ENCODE peak calls at places on chromosomes 2 and 18, in seven cellular contexts. N is sciatic nerve; Q is ovary; K is stimulated activated CD4-positive, alpha-beta T cell treated with anti-CD3 and anti-CD28 coated beads, Interleukin-1b, Interleukin-23, amount 100 ng/mL, for 48 hours; I is posterior vena cava; B is IMR-90; F is fibroblast of gingiva. Y is an unnamed sample.
A peak's percentile ranks its signal among the peaks of the same experiment; 100 is the strongest.

GRCh38 chr2:196836440-196836839 is 27.3 kb upstream of the C2orf66 start:
- DNase-seq in B (peak; percentile 41), Q (no peak), N (no peak), I (no peak), F (peak; percentile 39), K (no peak), Y (no peak)

GRCh38 chr2:88452151-88452851 is at the start of gene FOXI3:
- DNase-seq in B (no peak), N (no peak), Q (no peak), I (no peak), K (no peak), F (no peak), Y (no peak)

GRCh38 chr2:28352104-28352503 is 40.6 kb upstream of the FOSL2 start:
- DNase-seq in K (no peak), N (peak; percentile 41), I (peak; percentile 31), F (no peak), Q (peak; percentile 29), B (no peak), Y (no peak)

GRCh38 chr2:28750316-28751101 is 1.1 kb upstream of the PPP1CB start:
- DNase-seq in N (no peak), B (peak; percentile 50), K (peak; percentile 20), I (no peak), Q (no peak), F (peak; percentile 34), Y (no peak)

GRCh38 chr2:68719912-68720311 is 14.7 kb upstream of the ARHGAP25 start:
- DNase-seq in I (no peak), K (no peak), Q (no peak), F (no peak), N (no peak), B (no peak), Y (no peak)

GRCh38 chr2:109436635-109437225 is 177.0 kb downstream of the SEPTIN10 start:
- DNase-seq in Q (no peak), K (no peak), B (no peak), F (no peak), N (peak; percentile 53), I (peak; percentile 83), Y (no peak)

GRCh38 chr2:83471708-83472107 is 987.4 kb downstream of the SUCLG1 start:
- DNase-seq in Q (no peak), N (no peak), B (no peak), F (no peak), I (no peak), K (no peak), Y (no peak)

GRCh38 chr2:188415754-188416083 is 124.0 kb downstream of the GULP1 start:
- DNase-seq in Q (no peak), N (no peak), B (no peak), F (no peak), K (no peak), I (no peak), Y (no peak)

GRCh38 chr2:207883002-207883780 is 113.5 kb upstream of the FZD5 start:
- DNase-seq in I (no peak), N (no peak), B (no peak), Q (no peak), K (peak; percentile 1), F (no peak), Y (no peak)

GRCh38 chr2:60516383-60516811 is 37.1 kb downstream of the BCL11A start:
- DNase-seq in B (peak; percentile 90), F (no peak), Q (no peak), N (no peak), I (no peak), K (no peak), Y (no peak)

GRCh38 chr2:239393941-239394340 is 6.9 kb downstream of the HDAC4 start:
- DNase-seq in I (no peak), B (peak; percentile 27), F (no peak), K (no peak), Q (no peak), N (peak; percentile 8), Y (no peak)

GRCh38 chr2:108363900-108364225 is 13.9 kb upstream of the SULT1C4 start:
- DNase-seq in N (no peak), I (no peak), Q (no peak), F (no peak), B (peak; percentile 47), K (no peak), Y (no peak)

GRCh38 chr2:113872201-113872600 is 17.7 kb upstream of the ACTR3 start:
- DNase-seq in K (no peak), N (no peak), Q (no peak), B (peak; percentile 80), I (no peak), F (peak; percentile 28), Y (no peak)

GRCh38 chr2:236629961-236630872 is 60.6 kb downstream of the ACKR3 start:
- DNase-seq in F (no peak), K (no peak), Q (no peak), I (peak; percentile 62), N (peak; percentile 50), B (no peak), Y (no peak)

GRCh38 chr2:88754585-88755305 is 63.3 kb downstream of the RPIA start:
- DNase-seq in K (no peak), I (no peak), B (no peak), N (no peak), Q (no peak), F (no peak), Y (no peak)

GRCh38 chr2:40716879-40717278 is 265.0 kb upstream of the SLC8A1 start:
- DNase-seq in I (peak; percentile 85), K (no peak), B (peak; percentile 81), F (peak; percentile 11), Q (no peak), N (no peak), Y (peak; percentile 20)

GRCh38 chr2:45675130-45675812 is 23.8 kb downstream of the PRKCE start:
- DNase-seq in N (no peak), I (no peak), B (no peak), F (peak; percentile 47), Q (no peak), K (no peak), Y (peak; percentile 49)

GRCh38 chr18:72410399-72410798 is 133.7 kb downstream of the CBLN2 start:
- DNase-seq in B (no peak), N (no peak), K (no peak), Q (no peak), F (no peak), I (no peak), Y (no peak)

GRCh38 chr2:41932241-41933034 is 115.4 kb upstream of the PKDCC start:
- DNase-seq in F (peak; percentile 67), Q (peak; percentile 92), N (peak; percentile 94), B (peak; percentile 93), K (no peak), I (peak; percentile 96), Y (peak; percentile 88)

GRCh38 chr18:2050016-2050415 is 521.3 kb downstream of the METTL4 start:
- DNase-seq in Q (no peak), B (no peak), I (no peak), F (no peak), K (no peak), N (no peak), Y (no peak)

GRCh38 chr2:26685312-26685711 is 7.2 kb upstream of the KCNK3 start:
- DNase-seq in I (peak; percentile 55), Q (peak; percentile 11), F (no peak), K (no peak), B (no peak), N (no peak), Y (no peak)

GRCh38 chr18:36634573-36635216 is 194.1 kb downstream of the TPGS2 start:
- DNase-seq in Q (no peak), K (no peak), I (no peak), F (no peak), B (no peak), N (no peak), Y (no peak)

GRCh38 chr2:12036640-12036983 is 290.2 kb downstream of the LPIN1 start:
- DNase-seq in B (no peak), N (no peak), F (no peak), K (no peak), Q (no peak), I (no peak), Y (no peak)

GRCh38 chr18:51153659-51154371 is 43.7 kb downstream of the MEX3C start:
- DNase-seq in B (no peak), F (no peak), Q (no peak), K (peak; percentile 37), I (no peak), N (no peak), Y (no peak)

Y was measured in Right ventricle myocardium superior.